ENCODE peak calls at places on chromosome 4, in eight cellular contexts. One of them, this sample, is unnamed.

GRCh38 chr4:44425614-44426208 is 22.9 kb downstream of the KCTD8 start:
- ATAC-seq in A549: peak
- ATAC-seq in heart right ventricle: no peak
- ATAC-seq in psoas muscle: no peak
- ATAC-seq in pancreas: no peak
- ATAC-seq in stimulated activated naive CD8-positive, alpha-beta T cell treated with anti-CD3 and anti-CD28 coated beads, Interleukin-15, Interleukin-2, amounts not matched to agents 100 U/mL and 50 U/mL, for 24 hours: no peak
- ATAC-seq in natural killer cell: no peak
- ATAC-seq in omental fat pad: no peak
- ATAC-seq in this sample: no peak

GRCh38 chr4:110152386-110152785 is 46.0 kb downstream of the ELOVL6 start:
- ATAC-seq in A549: no peak
- ATAC-seq in heart right ventricle: no peak
- ATAC-seq in psoas muscle: no peak
- ATAC-seq in pancreas: no peak
- ATAC-seq in stimulated activated naive CD8-positive, alpha-beta T cell treated with anti-CD3 and anti-CD28 coated beads, Interleukin-15, Interleukin-2, amounts not matched to agents 100 U/mL and 50 U/mL, for 24 hours: no peak
- ATAC-seq in natural killer cell: no peak
- ATAC-seq in omental fat pad: no peak
- ATAC-seq in this sample: no peak

GRCh38 chr4:6782846-6783110 is 251 bp downstream of the KIAA0232 start:
- ATAC-seq in A549: no peak
- ATAC-seq in heart right ventricle: no peak
- ATAC-seq in psoas muscle: no peak
- ATAC-seq in pancreas: no peak
- ATAC-seq in stimulated activated naive CD8-positive, alpha-beta T cell treated with anti-CD3 and anti-CD28 coated beads, Interleukin-15, Interleukin-2, amounts not matched to agents 100 U/mL and 50 U/mL, for 24 hours: peak
- ATAC-seq in natural killer cell: no peak
- ATAC-seq in omental fat pad: no peak
- ATAC-seq in this sample: no peak

GRCh38 chr4:153792007-153792892 is 3.4 kb upstream of the SFRP2 start:
- ATAC-seq in A549: peak
- ATAC-seq in heart right ventricle: no peak
- ATAC-seq in psoas muscle: peak
- ATAC-seq in pancreas: peak
- ATAC-seq in stimulated activated naive CD8-positive, alpha-beta T cell treated with anti-CD3 and anti-CD28 coated beads, Interleukin-15, Interleukin-2, amounts not matched to agents 100 U/mL and 50 U/mL, for 24 hours: peak
- ATAC-seq in natural killer cell: no peak
- ATAC-seq in omental fat pad: peak
- ATAC-seq in this sample: peak

GRCh38 chr4:113837397-113837796 is 75.9 kb upstream of the CAMK2D start:
- ATAC-seq in A549: peak
- ATAC-seq in heart right ventricle: no peak
- ATAC-seq in psoas muscle: no peak
- ATAC-seq in pancreas: peak
- ATAC-seq in stimulated activated naive CD8-positive, alpha-beta T cell treated with anti-CD3 and anti-CD28 coated beads, Interleukin-15, Interleukin-2, amounts not matched to agents 100 U/mL and 50 U/mL, for 24 hours: peak
- ATAC-seq in natural killer cell: no peak
- ATAC-seq in omental fat pad: peak
- ATAC-seq in this sample: peak

GRCh38 chr4:41998019-41998418 is 7.7 kb downstream of the SLC30A9 start:
- ATAC-seq in A549: no peak
- ATAC-seq in heart right ventricle: peak
- ATAC-seq in psoas muscle: no peak
- ATAC-seq in pancreas: no peak
- ATAC-seq in stimulated activated naive CD8-positive, alpha-beta T cell treated with anti-CD3 and anti-CD28 coated beads, Interleukin-15, Interleukin-2, amounts not matched to agents 100 U/mL and 50 U/mL, for 24 hours: no peak
- ATAC-seq in natural killer cell: no peak
- ATAC-seq in omental fat pad: no peak
- ATAC-seq in this sample: no peak

GRCh38 chr4:184460495-184461285 is 13.7 kb downstream of the IRF2 start:
- ATAC-seq in A549: no peak
- ATAC-seq in heart right ventricle: no peak
- ATAC-seq in psoas muscle: no peak
- ATAC-seq in pancreas: no peak
- ATAC-seq in stimulated activated naive CD8-positive, alpha-beta T cell treated with anti-CD3 and anti-CD28 coated beads, Interleukin-15, Interleukin-2, amounts not matched to agents 100 U/mL and 50 U/mL, for 24 hours: no peak
- ATAC-seq in natural killer cell: peak
- ATAC-seq in omental fat pad: no peak
- ATAC-seq in this sample: no peak

GRCh38 chr4:71212216-71212615 is 126.6 kb upstream of the SLC4A4 start:
- ATAC-seq in A549: no peak
- ATAC-seq in heart right ventricle: no peak
- ATAC-seq in psoas muscle: no peak
- ATAC-seq in pancreas: peak
- ATAC-seq in stimulated activated naive CD8-positive, alpha-beta T cell treated with anti-CD3 and anti-CD28 coated beads, Interleukin-15, Interleukin-2, amounts not matched to agents 100 U/mL and 50 U/mL, for 24 hours: no peak
- ATAC-seq in natural killer cell: no peak
- ATAC-seq in omental fat pad: no peak
- ATAC-seq in this sample: no peak

GRCh38 chr4:98166025-98166730 is 22.9 kb upstream of the STPG2 start:
- ATAC-seq in A549: peak
- ATAC-seq in heart right ventricle: peak
- ATAC-seq in psoas muscle: peak
- ATAC-seq in pancreas: peak
- ATAC-seq in stimulated activated naive CD8-positive, alpha-beta T cell treated with anti-CD3 and anti-CD28 coated beads, Interleukin-15, Interleukin-2, amounts not matched to agents 100 U/mL and 50 U/mL, for 24 hours: no peak
- ATAC-seq in natural killer cell: no peak
- ATAC-seq in omental fat pad: no peak
- ATAC-seq in this sample: no peak

GRCh38 chr4:94577136-94577535 is 125.4 kb downstream of the PDLIM5 start:
- ATAC-seq in A549: no peak
- ATAC-seq in heart right ventricle: peak
- ATAC-seq in psoas muscle: no peak
- ATAC-seq in pancreas: peak
- ATAC-seq in stimulated activated naive CD8-positive, alpha-beta T cell treated with anti-CD3 and anti-CD28 coated beads, Interleukin-15, Interleukin-2, amounts not matched to agents 100 U/mL and 50 U/mL, for 24 hours: no peak
- ATAC-seq in natural killer cell: no peak
- ATAC-seq in omental fat pad: peak
- ATAC-seq in this sample: no peak

GRCh38 chr4:142708231-142708630 is 137.9 kb downstream of the INPP4B start:
- ATAC-seq in A549: no peak
- ATAC-seq in heart right ventricle: no peak
- ATAC-seq in psoas muscle: no peak
- ATAC-seq in pancreas: no peak
- ATAC-seq in stimulated activated naive CD8-positive, alpha-beta T cell treated with anti-CD3 and anti-CD28 coated beads, Interleukin-15, Interleukin-2, amounts not matched to agents 100 U/mL and 50 U/mL, for 24 hours: no peak
- ATAC-seq in natural killer cell: no peak
- ATAC-seq in omental fat pad: no peak
- ATAC-seq in this sample: no peak

GRCh38 chr4:102553982-102554381 is 52.8 kb downstream of the NFKB1 start:
- ATAC-seq in A549: no peak
- ATAC-seq in heart right ventricle: no peak
- ATAC-seq in psoas muscle: peak
- ATAC-seq in pancreas: no peak
- ATAC-seq in stimulated activated naive CD8-positive, alpha-beta T cell treated with anti-CD3 and anti-CD28 coated beads, Interleukin-15, Interleukin-2, amounts not matched to agents 100 U/mL and 50 U/mL, for 24 hours: no peak
- ATAC-seq in natural killer cell: no peak
- ATAC-seq in omental fat pad: peak
- ATAC-seq in this sample: peak

GRCh38 chr4:10180927-10181744 is 64.5 kb upstream of the WDR1 start:
- ATAC-seq in A549: no peak
- ATAC-seq in heart right ventricle: peak
- ATAC-seq in psoas muscle: no peak
- ATAC-seq in pancreas: no peak
- ATAC-seq in stimulated activated naive CD8-positive, alpha-beta T cell treated with anti-CD3 and anti-CD28 coated beads, Interleukin-15, Interleukin-2, amounts not matched to agents 100 U/mL and 50 U/mL, for 24 hours: peak
- ATAC-seq in natural killer cell: peak
- ATAC-seq in omental fat pad: no peak
- ATAC-seq in this sample: peak

GRCh38 chr4:128675083-128675482 is 134.4 kb upstream of the JADE1 start:
- ATAC-seq in A549: no peak
- ATAC-seq in heart right ventricle: peak
- ATAC-seq in psoas muscle: no peak
- ATAC-seq in pancreas: no peak
- ATAC-seq in stimulated activated naive CD8-positive, alpha-beta T cell treated with anti-CD3 and anti-CD28 coated beads, Interleukin-15, Interleukin-2, amounts not matched to agents 100 U/mL and 50 U/mL, for 24 hours: no peak
- ATAC-seq in natural killer cell: no peak
- ATAC-seq in omental fat pad: no peak
- ATAC-seq in this sample: peak

GRCh38 chr4:36348403-36348938 is 67.1 kb downstream of the DTHD1 start:
- ATAC-seq in A549: no peak
- ATAC-seq in heart right ventricle: no peak
- ATAC-seq in psoas muscle: no peak
- ATAC-seq in pancreas: peak
- ATAC-seq in stimulated activated naive CD8-positive, alpha-beta T cell treated with anti-CD3 and anti-CD28 coated beads, Interleukin-15, Interleukin-2, amounts not matched to agents 100 U/mL and 50 U/mL, for 24 hours: peak
- ATAC-seq in natural killer cell: peak
- ATAC-seq in omental fat pad: no peak
- ATAC-seq in this sample: peak

GRCh38 chr4:47566566-47566965 is 81.5 kb downstream of the ATP10D start:
- ATAC-seq in A549: no peak
- ATAC-seq in heart right ventricle: no peak
- ATAC-seq in psoas muscle: no peak
- ATAC-seq in pancreas: no peak
- ATAC-seq in stimulated activated naive CD8-positive, alpha-beta T cell treated with anti-CD3 and anti-CD28 coated beads, Interleukin-15, Interleukin-2, amounts not matched to agents 100 U/mL and 50 U/mL, for 24 hours: no peak
- ATAC-seq in natural killer cell: no peak
- ATAC-seq in omental fat pad: no peak
- ATAC-seq in this sample: no peak

GRCh38 chr4:30719363-30720020 is 677 bp upstream of the PCDH7 start:
- ATAC-seq in A549: peak
- ATAC-seq in heart right ventricle: peak
- ATAC-seq in psoas muscle: peak
- ATAC-seq in pancreas: peak
- ATAC-seq in stimulated activated naive CD8-positive, alpha-beta T cell treated with anti-CD3 and anti-CD28 coated beads, Interleukin-15, Interleukin-2, amounts not matched to agents 100 U/mL and 50 U/mL, for 24 hours: no peak
- ATAC-seq in natural killer cell: no peak
- ATAC-seq in omental fat pad: peak
- ATAC-seq in this sample: no peak

GRCh38 chr4:158209825-158210807 is at the start of gene TMEM144:
- ATAC-seq in A549: peak
- ATAC-seq in heart right ventricle: peak
- ATAC-seq in psoas muscle: peak
- ATAC-seq in pancreas: peak
- ATAC-seq in stimulated activated naive CD8-positive, alpha-beta T cell treated with anti-CD3 and anti-CD28 coated beads, Interleukin-15, Interleukin-2, amounts not matched to agents 100 U/mL and 50 U/mL, for 24 hours: peak
- ATAC-seq in natural killer cell: peak
- ATAC-seq in omental fat pad: peak
- ATAC-seq in this sample: peak

GRCh38 chr4:19372365-19372764 is 879.3 kb upstream of the SLIT2 start:
- ATAC-seq in A549: no peak
- ATAC-seq in heart right ventricle: no peak
- ATAC-seq in psoas muscle: no peak
- ATAC-seq in pancreas: no peak
- ATAC-seq in stimulated activated naive CD8-positive, alpha-beta T cell treated with anti-CD3 and anti-CD28 coated beads, Interleukin-15, Interleukin-2, amounts not matched to agents 100 U/mL and 50 U/mL, for 24 hours: no peak
- ATAC-seq in natural killer cell: no peak
- ATAC-seq in omental fat pad: no peak
- ATAC-seq in this sample: no peak

GRCh38 chr4:28462766-28463165 is 1602.1 kb downstream of the STIM2 start:
- ATAC-seq in A549: no peak
- ATAC-seq in heart right ventricle: no peak
- ATAC-seq in psoas muscle: no peak
- ATAC-seq in pancreas: no peak
- ATAC-seq in stimulated activated naive CD8-positive, alpha-beta T cell treated with anti-CD3 and anti-CD28 coated beads, Interleukin-15, Interleukin-2, amounts not matched to agents 100 U/mL and 50 U/mL, for 24 hours: no peak
- ATAC-seq in natural killer cell: no peak
- ATAC-seq in omental fat pad: no peak
- ATAC-seq in this sample: no peak

GRCh38 chr4:3858765-3859388 is 92.7 kb downstream of the ADRA2C start:
- ATAC-seq in A549: no peak
- ATAC-seq in heart right ventricle: no peak
- ATAC-seq in psoas muscle: no peak
- ATAC-seq in pancreas: no peak
- ATAC-seq in stimulated activated naive CD8-positive, alpha-beta T cell treated with anti-CD3 and anti-CD28 coated beads, Interleukin-15, Interleukin-2, amounts not matched to agents 100 U/mL and 50 U/mL, for 24 hours: no peak
- ATAC-seq in natural killer cell: no peak
- ATAC-seq in omental fat pad: no peak
- ATAC-seq in this sample: no peak

GRCh38 chr4:40546506-40546905 is 83.2 kb downstream of the RBM47 start:
- ATAC-seq in A549: no peak
- ATAC-seq in heart right ventricle: no peak
- ATAC-seq in psoas muscle: no peak
- ATAC-seq in pancreas: peak
- ATAC-seq in stimulated activated naive CD8-positive, alpha-beta T cell treated with anti-CD3 and anti-CD28 coated beads, Interleukin-15, Interleukin-2, amounts not matched to agents 100 U/mL and 50 U/mL, for 24 hours: no peak
- ATAC-seq in natural killer cell: no peak
- ATAC-seq in omental fat pad: no peak
- ATAC-seq in this sample: no peak

GRCh38 chr4:48042979-48043461 is 26.4 kb downstream of the NIPAL1 start:
- ATAC-seq in A549: no peak
- ATAC-seq in heart right ventricle: no peak
- ATAC-seq in psoas muscle: no peak
- ATAC-seq in pancreas: peak
- ATAC-seq in stimulated activated naive CD8-positive, alpha-beta T cell treated with anti-CD3 and anti-CD28 coated beads, Interleukin-15, Interleukin-2, amounts not matched to agents 100 U/mL and 50 U/mL, for 24 hours: no peak
- ATAC-seq in natural killer cell: no peak
- ATAC-seq in omental fat pad: no peak
- ATAC-seq in this sample: no peak

GRCh38 chr4:122669911-122670738 is 49.3 kb upstream of the IL21 start:
- ATAC-seq in A549: no peak
- ATAC-seq in heart right ventricle: no peak
- ATAC-seq in psoas muscle: no peak
- ATAC-seq in pancreas: no peak
- ATAC-seq in stimulated activated naive CD8-positive, alpha-beta T cell treated with anti-CD3 and anti-CD28 coated beads, Interleukin-15, Interleukin-2, amounts not matched to agents 100 U/mL and 50 U/mL, for 24 hours: no peak
- ATAC-seq in natural killer cell: no peak
- ATAC-seq in omental fat pad: no peak
- ATAC-seq in this sample: no peak

GRCh38 chr4:5622596-5622995 is 85.8 kb downstream of the EVC2 start:
- ATAC-seq in A549: no peak
- ATAC-seq in heart right ventricle: no peak
- ATAC-seq in psoas muscle: no peak
- ATAC-seq in pancreas: no peak
- ATAC-seq in stimulated activated naive CD8-positive, alpha-beta T cell treated with anti-CD3 and anti-CD28 coated beads, Interleukin-15, Interleukin-2, amounts not matched to agents 100 U/mL and 50 U/mL, for 24 hours: no peak
- ATAC-seq in natural killer cell: no peak
- ATAC-seq in omental fat pad: no peak
- ATAC-seq in this sample: no peak

GRCh38 chr4:92257931-92258857 is 45.6 kb upstream of the GRID2 start:
- ATAC-seq in A549: no peak
- ATAC-seq in heart right ventricle: no peak
- ATAC-seq in psoas muscle: no peak
- ATAC-seq in pancreas: no peak
- ATAC-seq in stimulated activated naive CD8-positive, alpha-beta T cell treated with anti-CD3 and anti-CD28 coated beads, Interleukin-15, Interleukin-2, amounts not matched to agents 100 U/mL and 50 U/mL, for 24 hours: no peak
- ATAC-seq in natural killer cell: no peak
- ATAC-seq in omental fat pad: no peak
- ATAC-seq in this sample: no peak

GRCh38 chr4:100823066-100823992 is 305.5 kb upstream of the EMCN start:
- ATAC-seq in A549: peak
- ATAC-seq in heart right ventricle: no peak
- ATAC-seq in psoas muscle: peak
- ATAC-seq in pancreas: peak
- ATAC-seq in stimulated activated naive CD8-positive, alpha-beta T cell treated with anti-CD3 and anti-CD28 coated beads, Interleukin-15, Interleukin-2, amounts not matched to agents 100 U/mL and 50 U/mL, for 24 hours: peak
- ATAC-seq in natural killer cell: no peak
- ATAC-seq in omental fat pad: no peak
- ATAC-seq in this sample: peak

GRCh38 chr4:12389604-12390003 is 960.9 kb upstream of the HS3ST1 start:
- ATAC-seq in A549: no peak
- ATAC-seq in heart right ventricle: peak
- ATAC-seq in psoas muscle: no peak
- ATAC-seq in pancreas: no peak
- ATAC-seq in stimulated activated naive CD8-positive, alpha-beta T cell treated with anti-CD3 and anti-CD28 coated beads, Interleukin-15, Interleukin-2, amounts not matched to agents 100 U/mL and 50 U/mL, for 24 hours: no peak
- ATAC-seq in natural killer cell: no peak
- ATAC-seq in omental fat pad: no peak
- ATAC-seq in this sample: no peak

GRCh38 chr4:125728568-125728967 is 413.8 kb downstream of the FAT4 start:
- ATAC-seq in A549: peak
- ATAC-seq in heart right ventricle: no peak
- ATAC-seq in psoas muscle: no peak
- ATAC-seq in pancreas: no peak
- ATAC-seq in stimulated activated naive CD8-positive, alpha-beta T cell treated with anti-CD3 and anti-CD28 coated beads, Interleukin-15, Interleukin-2, amounts not matched to agents 100 U/mL and 50 U/mL, for 24 hours: no peak
- ATAC-seq in natural killer cell: no peak
- ATAC-seq in omental fat pad: peak
- ATAC-seq in this sample: no peak

This sample was measured in activated T-helper 17 cell treated with anti-CD3 and anti-CD28 coated beads, Interleukin-2, amount 50 U/mL, for 72 hours.